ENCODE peak calls at places on chromosomes 6 and 20, in five cellular contexts. One of them, this sample, is unnamed.

GRCh38 chr6:119310486-119311036 is 39.0 kb downstream of the MAN1A1 start:
- DNase-seq in GM12878: no peak
- DNase-seq in K562: no peak
- DNase-seq in HepG2: no peak
- DNase-seq in SK-N-SH: no peak
- DNase-seq in this sample: no peak

GRCh38 chr6:72748759-72749158 is 126.9 kb downstream of the KCNQ5 start:
- DNase-seq in SK-N-SH: no peak
- DNase-seq in GM12878: no peak
- DNase-seq in HepG2: no peak
- DNase-seq in K562: no peak
- DNase-seq in this sample: no peak

GRCh38 chr6:26180346-26180745 is 93.1 kb downstream of the HFE start:
- DNase-seq in HepG2: no peak
- DNase-seq in SK-N-SH: no peak
- DNase-seq in GM12878: no peak
- DNase-seq in K562: no peak
- DNase-seq in this sample: no peak

GRCh38 chr20:24675651-24676352 is 206.4 kb downstream of the SYNDIG1 start:
- DNase-seq in HepG2: no peak
- DNase-seq in K562: no peak
- DNase-seq in GM12878: no peak
- DNase-seq in SK-N-SH: no peak
- DNase-seq in this sample: no peak

GRCh38 chr6:125104425-125104824 is 49.1 kb upstream of the TPD52L1 start:
- DNase-seq in HepG2: no peak
- DNase-seq in GM12878: no peak
- DNase-seq in K562: peak; percentile 61
- DNase-seq in SK-N-SH: no peak
- DNase-seq in this sample: no peak

GRCh38 chr6:24910331-24910849 is 25.4 kb downstream of the RIPOR2 start:
- DNase-seq in GM12878: no peak
- DNase-seq in SK-N-SH: peak; percentile 62
- DNase-seq in K562: no peak
- DNase-seq in HepG2: no peak
- DNase-seq in this sample: no peak

GRCh38 chr6:53598584-53598983 is 53.7 kb upstream of the GCLC start:
- DNase-seq in HepG2: no peak
- DNase-seq in SK-N-SH: no peak
- DNase-seq in GM12878: no peak
- DNase-seq in K562: no peak
- DNase-seq in this sample: no peak

GRCh38 chr6:456358-456857 is 64.9 kb downstream of the IRF4 start:
- DNase-seq in GM12878: no peak
- DNase-seq in SK-N-SH: no peak
- DNase-seq in HepG2: no peak
- DNase-seq in K562: no peak
- DNase-seq in this sample: no peak

GRCh38 chr6:34223964-34224940 is 12.4 kb upstream of the HMGA1 start:
- DNase-seq in K562: peak; percentile 98
- DNase-seq in SK-N-SH: peak; percentile 99
- DNase-seq in GM12878: peak; percentile 88
- DNase-seq in HepG2: peak; percentile 81
- DNase-seq in this sample: peak; percentile 91

GRCh38 chr6:113381957-113382356 is 475.2 kb upstream of the MARCKS start:
- DNase-seq in K562: no peak
- DNase-seq in SK-N-SH: peak; percentile 38
- DNase-seq in GM12878: peak; percentile 55
- DNase-seq in HepG2: no peak
- DNase-seq in this sample: no peak

GRCh38 chr6:157645201-157645795 is 177.7 kb upstream of the SNX9 start:
- DNase-seq in SK-N-SH: no peak
- DNase-seq in HepG2: no peak
- DNase-seq in GM12878: no peak
- DNase-seq in K562: no peak
- DNase-seq in this sample: no peak

GRCh38 chr6:98839788-98840361 is 5.5 kb downstream of the POU3F2 start:
- DNase-seq in K562: no peak
- DNase-seq in SK-N-SH: peak; percentile 61
- DNase-seq in GM12878: no peak
- DNase-seq in HepG2: peak; percentile 27
- DNase-seq in this sample: no peak

DNA sequence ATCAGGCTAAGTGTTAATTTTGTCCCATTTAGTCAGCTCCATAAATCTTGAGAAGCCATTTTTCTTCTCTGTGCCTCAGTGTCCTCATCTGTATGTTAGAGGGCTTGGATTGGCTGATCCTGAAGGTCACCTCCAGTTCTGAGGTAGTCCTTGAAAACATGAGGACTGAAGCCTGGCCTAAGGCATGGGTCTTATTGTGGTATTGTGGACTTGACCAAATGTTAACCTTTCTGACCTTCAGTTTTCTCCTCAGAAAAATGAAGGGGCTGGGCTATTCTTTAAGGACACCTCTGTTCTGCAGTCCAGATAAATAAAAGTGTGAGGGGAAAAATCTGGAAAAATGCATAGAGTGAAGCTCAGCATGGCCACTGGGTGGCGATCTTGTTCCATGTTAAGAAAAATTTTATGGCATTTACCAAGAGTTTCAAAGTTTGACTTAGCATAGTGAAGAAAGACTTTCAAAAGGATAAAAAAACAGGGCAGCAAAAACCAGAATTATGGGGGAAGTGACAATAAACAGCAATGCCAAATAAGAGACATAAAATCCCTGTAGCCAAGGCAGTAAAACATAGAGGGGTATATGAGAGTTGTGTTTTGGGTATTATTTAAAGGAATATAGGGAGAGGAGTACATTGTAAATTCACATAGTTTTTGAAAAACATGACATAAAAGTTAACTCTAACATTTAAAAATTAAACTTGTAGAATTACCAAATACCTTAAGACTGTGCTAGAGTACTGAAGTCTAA is 13.2 kb upstream of the TFB1M start:
- DNase-seq in K562: peak; percentile 30
- DNase-seq in SK-N-SH: peak; percentile 35
- DNase-seq in HepG2: peak; percentile 86
- DNase-seq in GM12878: no peak
- DNase-seq in this sample: no peak
- TF ChIP-seq GABPA in K562: no peak
- TF ChIP-seq GABPA in SK-N-SH: no peak
- TF ChIP-seq GABPA in HepG2: no peak
- TF ChIP-seq GABPA in GM12878: no peak
- TF ChIP-seq GABPA in this sample: no peak

GRCh38 chr6:90135672-90136071 is 161.0 kb downstream of the BACH2 start:
- DNase-seq in GM12878: no peak
- DNase-seq in SK-N-SH: no peak
- DNase-seq in K562: no peak
- DNase-seq in HepG2: no peak
- DNase-seq in this sample: no peak
- TF ChIP-seq REST in GM12878: no peak
- TF ChIP-seq REST in SK-N-SH: no peak
- TF ChIP-seq REST in K562: no peak
- TF ChIP-seq REST in HepG2: no peak
- TF ChIP-seq REST in this sample: no peak

DNA sequence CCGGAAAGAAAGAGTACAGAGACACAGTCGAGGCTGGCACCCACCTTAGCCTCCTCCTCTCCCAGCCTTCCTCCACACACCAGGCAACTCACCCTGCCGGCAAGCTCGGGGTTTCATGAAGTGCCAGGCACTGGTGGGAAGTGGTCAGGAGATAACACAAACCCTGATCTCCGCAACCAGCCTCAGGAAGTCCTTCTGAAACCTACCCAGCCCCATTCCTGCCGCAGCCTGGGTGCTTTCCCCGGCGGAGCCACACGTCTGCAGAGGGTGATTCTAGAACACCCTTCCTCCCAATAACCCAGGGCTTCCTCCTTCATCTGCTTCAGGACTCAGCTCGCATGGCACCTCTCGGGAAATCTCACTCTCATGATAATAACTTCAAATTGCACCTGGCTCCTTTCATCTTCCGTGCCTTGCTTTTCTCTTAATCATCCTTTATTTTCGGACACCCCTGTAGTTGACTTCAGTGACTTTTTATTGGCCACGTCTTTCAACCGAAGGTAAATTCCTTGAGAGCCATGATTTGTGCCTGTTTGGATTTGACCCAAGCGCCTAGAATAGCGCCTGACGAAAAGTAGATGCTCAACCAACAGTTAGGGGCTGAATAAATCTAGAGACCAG is 8.7 kb upstream of the HLA-E start:
- DNase-seq in GM12878: no peak
- DNase-seq in K562: no peak
- DNase-seq in SK-N-SH: no peak
- DNase-seq in HepG2: no peak
- DNase-seq in this sample: peak; percentile 68
- TF ChIP-seq GABPA in GM12878: no peak
- TF ChIP-seq GABPA in K562: no peak
- TF ChIP-seq GABPA in SK-N-SH: no peak
- TF ChIP-seq GABPA in HepG2: no peak
- TF ChIP-seq GABPA in this sample: no peak

DNA sequence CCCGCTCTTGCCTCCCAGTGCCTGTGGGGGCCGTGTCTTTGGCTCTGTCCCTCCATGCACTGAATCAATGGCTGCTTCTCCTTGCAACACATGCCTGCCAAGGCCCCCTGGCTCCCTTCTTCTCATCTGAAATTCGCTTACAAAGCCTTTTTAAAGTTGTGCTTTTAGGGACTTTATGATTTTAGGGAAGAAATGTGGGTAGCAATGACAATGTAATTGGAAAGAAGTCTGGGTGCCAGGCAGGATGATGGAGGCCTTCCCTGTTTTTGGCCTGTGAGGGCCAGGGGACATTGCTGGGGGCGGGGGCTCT is 151.3 kb upstream of the RNF24 start:
- DNase-seq in GM12878: no peak
- DNase-seq in K562: no peak
- DNase-seq in SK-N-SH: no peak
- DNase-seq in HepG2: no peak
- DNase-seq in this sample: no peak
- TF ChIP-seq REST in GM12878: no peak
- TF ChIP-seq REST in K562: no peak
- TF ChIP-seq REST in SK-N-SH: no peak
- TF ChIP-seq REST in HepG2: no peak
- TF ChIP-seq REST in this sample: no peak

GRCh38 chr6:40718401-40718800 is 131.2 kb upstream of the LRFN2 start:
- DNase-seq in GM12878: no peak
- DNase-seq in HepG2: no peak
- DNase-seq in K562: no peak
- DNase-seq in SK-N-SH: no peak
- DNase-seq in this sample: no peak
- TF ChIP-seq GABPA in GM12878: no peak
- TF ChIP-seq GABPA in HepG2: no peak
- TF ChIP-seq GABPA in K562: no peak
- TF ChIP-seq GABPA in SK-N-SH: no peak
- TF ChIP-seq GABPA in this sample: no peak

GRCh38 chr6:2630891-2631458 is 119.7 kb downstream of the MYLK4 start:
- DNase-seq in SK-N-SH: no peak
- DNase-seq in K562: no peak
- DNase-seq in GM12878: no peak
- DNase-seq in HepG2: no peak
- DNase-seq in this sample: no peak
- TF ChIP-seq REST in SK-N-SH: no peak
- TF ChIP-seq REST in K562: no peak
- TF ChIP-seq REST in GM12878: no peak
- TF ChIP-seq REST in HepG2: no peak
- TF ChIP-seq REST in this sample: no peak